ENCODE peak calls at places on chromosomes 3 and 15, in ten cellular contexts. P, W, Q, U, J, A, I, N, V and L are unnamed samples.

GRCh38 chr3:157311633-157312365 is 124.9 kb upstream of the PTX3 start:
- DNase-seq in I (no peak), N (no peak), J (no peak), V (peak), A (no peak), U (no peak), Q (no peak), W (peak), P (no peak), L (no peak)

GRCh38 chr3:192869131-192870027 is 48.3 kb downstream of the MB21D2 start:
- DNase-seq in V (peak), W (peak), N (no peak), J (no peak), I (no peak), A (no peak), P (no peak), U (no peak), Q (peak), L (no peak)

GRCh38 chr15:25862087-25862468 is 1.0 kb downstream of the ATP10A start:
- DNase-seq in N (peak), W (no peak), A (no peak), V (peak), I (no peak), P (no peak), J (no peak), U (no peak), Q (peak), L (no peak)

GRCh38 chr15:74141591-74141990 is 11.2 kb downstream of the ISLR2 start:
- DNase-seq in I (no peak), P (no peak), A (no peak), N (no peak), W (no peak), V (no peak), Q (no peak), U (no peak), J (no peak), L (no peak)

GRCh38 chr3:156604642-156605144 is 49.8 kb upstream of the SSR3 start:
- DNase-seq in P (no peak), Q (no peak), V (no peak), W (peak), I (no peak), J (no peak), A (no peak), N (no peak), U (no peak), L (no peak)

GRCh38 chr3:61579685-61580084 is 18.3 kb downstream of the PTPRG start:
- DNase-seq in J (no peak), N (no peak), V (no peak), W (no peak), Q (no peak), P (no peak), U (no peak), A (no peak), I (no peak), L (no peak)

GRCh38 chr3:55191911-55192787 is 264.3 kb upstream of the LRTM1 start:
- DNase-seq in U (no peak), I (no peak), W (no peak), Q (no peak), A (no peak), N (no peak), J (no peak), V (peak), P (no peak), L (no peak)

GRCh38 chr3:21665444-21665843 is 85.6 kb downstream of the ZNF385D start:
- DNase-seq in N (no peak), I (no peak), U (no peak), V (no peak), Q (no peak), J (no peak), A (no peak), P (no peak), W (no peak), L (no peak)

GRCh38 chr3:61981005-61981404 is 392.3 kb downstream of the FEZF2 start:
- DNase-seq in U (no peak), J (no peak), Q (no peak), N (no peak), I (no peak), P (no peak), W (no peak), A (no peak), V (peak), L (no peak)

GRCh38 chr3:43094381-43094780 is 11.5 kb downstream of the POMGNT2 start:
- DNase-seq in W (no peak), J (no peak), V (no peak), U (no peak), A (no peak), I (no peak), Q (no peak), N (no peak), P (no peak), L (no peak)

GRCh38 chr15:62977952-62978811 is 64.4 kb upstream of the TPM1 start:
- DNase-seq in P (no peak), I (no peak), J (no peak), V (peak), U (no peak), Q (no peak), N (no peak), W (no peak), A (no peak), L (no peak)

GRCh38 chr3:190970560-190970959 is 108.1 kb upstream of the GMNC start:
- DNase-seq in V (no peak), J (no peak), A (no peak), P (no peak), I (no peak), Q (no peak), U (no peak), N (no peak), W (no peak), L (no peak)

GRCh38 chr3:67854663-67855062 is 200.3 kb upstream of the SUCLG2 start:
- DNase-seq in U (no peak), I (no peak), Q (no peak), V (no peak), J (no peak), P (no peak), W (no peak), N (no peak), A (no peak), L (no peak)

GRCh38 chr3:8800016-8800415 is 30.6 kb upstream of the OXTR start:
- DNase-seq in J (no peak), N (no peak), Q (no peak), I (no peak), A (no peak), P (no peak), W (no peak), U (no peak), V (no peak), L (no peak)

GRCh38 chr3:196903740-196904139 is 36.0 kb downstream of the SENP5 start:
- DNase-seq in U (no peak), W (no peak), A (no peak), N (no peak), I (no peak), J (no peak), V (no peak), P (no peak), Q (no peak), L (no peak)
- H3K27ac ChIP-seq in U (no peak), W (no peak), A (no peak), N (no peak), I (no peak), J (no peak), V (no peak), P (no peak), Q (no peak), L (no peak)

DNA sequence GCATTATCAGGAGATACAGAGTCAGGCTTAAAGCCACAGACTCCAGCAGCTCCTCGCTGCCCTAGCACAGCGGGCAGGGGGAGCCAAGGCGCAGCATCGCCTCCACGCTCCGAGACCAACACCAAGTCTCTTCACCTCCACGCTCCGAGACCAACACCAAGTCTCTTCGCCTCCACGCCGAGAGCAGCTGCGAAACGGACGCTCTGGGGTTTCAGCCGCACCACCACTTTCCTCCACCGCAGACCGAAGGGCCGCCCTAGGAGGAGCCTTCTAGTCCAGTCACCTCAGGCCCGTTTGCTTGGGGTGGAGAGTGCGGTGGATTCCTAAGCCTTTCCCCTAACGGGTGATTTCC is 678 bp downstream of the DMXL2 start:
- DNase-seq in U (peak), P (peak), Q (peak), N (peak), I (peak), V (peak), A (no peak), W (peak), J (peak), L (peak)
- H3K27ac ChIP-seq in U (peak), P (peak), Q (peak), N (no peak), I (peak), V (peak), A (peak), W (peak), J (peak), L (peak)

GRCh38 chr3:189771842-189772494 is 140.8 kb downstream of the TP63 start:
- DNase-seq in J (no peak), U (no peak), V (no peak), N (no peak), I (no peak), W (no peak), A (no peak), P (no peak), Q (no peak), L (no peak)
- H3K27ac ChIP-seq in J (no peak), U (no peak), V (peak), N (no peak), I (no peak), W (peak), A (no peak), P (no peak), Q (no peak), L (no peak)

DNA sequence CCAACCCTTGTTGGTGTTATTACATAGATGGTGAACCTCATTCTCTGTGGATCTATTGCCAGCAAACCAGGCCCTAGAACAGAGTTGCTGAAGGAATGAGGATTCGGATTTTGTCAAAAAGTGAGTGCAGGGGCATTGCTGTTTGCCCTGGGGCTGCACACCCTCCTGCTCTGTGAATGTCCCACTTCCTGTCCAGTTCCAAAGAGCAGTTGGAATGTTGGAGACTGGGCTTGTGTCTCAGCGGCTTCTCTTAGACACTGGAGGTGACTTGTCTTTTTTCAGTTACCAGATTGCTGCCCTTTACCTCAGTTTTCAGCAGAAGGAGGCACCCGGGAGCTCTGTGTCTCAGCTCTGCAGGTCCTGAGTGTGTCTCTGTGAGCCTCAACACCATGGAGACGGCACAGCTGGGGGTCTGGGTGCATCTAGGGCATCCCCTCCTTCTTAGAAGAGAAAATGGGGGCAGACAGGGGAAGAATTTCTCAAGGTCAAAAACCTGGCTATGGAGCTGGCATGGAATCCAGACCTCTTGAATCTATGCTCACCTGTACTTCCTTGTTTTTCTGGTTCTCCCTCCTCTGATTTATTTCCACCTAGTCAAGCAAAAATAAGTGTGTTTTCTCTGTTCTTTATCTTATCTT is 46.3 kb downstream of the LIMD1 start:
- DNase-seq in J (no peak), N (no peak), W (no peak), Q (no peak), P (no peak), A (no peak), U (no peak), V (no peak), I (no peak), L (no peak)
- H3K27ac ChIP-seq in J (peak), N (no peak), W (no peak), Q (no peak), P (peak), A (no peak), U (no peak), V (no peak), I (no peak), L (peak)

GRCh38 chr3:34206996-34207395 is 408.6 kb downstream of the PDCD6IP start:
- DNase-seq in V (no peak), U (no peak), A (no peak), N (no peak), W (no peak), J (no peak), Q (no peak), I (no peak), P (no peak), L (no peak)
- H3K27ac ChIP-seq in V (no peak), U (no peak), A (peak), N (peak), W (no peak), J (no peak), Q (no peak), I (no peak), P (no peak), L (no peak)

DNA sequence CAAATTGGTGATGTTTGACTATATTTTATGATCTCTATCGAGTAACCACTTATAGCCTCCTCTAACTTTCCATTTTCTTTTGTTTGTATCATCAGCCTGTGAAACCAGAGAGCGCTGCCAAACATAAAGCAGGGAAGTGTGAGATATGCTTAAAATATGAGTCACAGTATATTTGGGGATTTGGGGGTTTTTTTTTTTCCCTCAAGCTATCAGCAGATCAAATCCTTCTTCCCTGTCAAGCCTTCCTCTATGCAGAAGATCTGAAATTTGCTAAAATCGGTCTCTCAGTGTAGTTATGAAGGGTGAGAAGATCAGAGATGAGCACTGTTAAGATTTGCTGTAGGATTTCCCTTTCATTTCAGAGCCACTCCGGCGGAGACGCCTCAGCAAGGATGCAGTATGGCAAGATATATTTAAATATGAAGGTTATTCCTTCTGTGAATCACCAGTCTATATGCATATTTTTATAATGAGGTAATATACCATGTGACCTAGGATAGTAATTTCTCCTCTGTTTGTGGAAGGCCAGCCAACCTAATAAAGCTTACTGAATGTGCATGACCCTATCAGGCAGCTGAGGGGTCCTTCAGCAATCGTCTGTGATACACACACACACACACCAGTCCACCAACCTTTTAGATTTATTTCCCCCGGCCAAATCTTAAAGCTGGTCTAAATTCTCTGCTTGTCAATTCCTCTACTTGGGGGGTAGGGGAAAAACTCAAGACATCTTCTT is 474.1 kb downstream of the FOXP1 start:
- DNase-seq in N (no peak), I (no peak), V (peak), J (no peak), Q (no peak), P (no peak), W (no peak), A (no peak), U (no peak), L (no peak)
- H3K27ac ChIP-seq in N (peak), I (no peak), V (peak), J (peak), Q (peak), P (no peak), W (peak), A (peak), U (no peak), L (peak)